ENCODE peak calls at places on chromosomes 13 and 19, in five cellular contexts. B is Caco-2, L is A549, R is brain microvascular endothelial cell, I is cardiac muscle cell. S is an unnamed sample.

GRCh38 chr13:50334092-50334778 is 319.0 kb downstream of the KCNRG start:
- DNase-seq in B (peak; percentile 45), L (no peak), R (no peak), I (no peak), S (no peak)

GRCh38 chr19:6229216-6229913 is 50.4 kb downstream of the MLLT1 start:
- DNase-seq in B (no peak), L (no peak), R (no peak), I (no peak), S (no peak)

GRCh38 chr19:35157431-35157830 is 2.9 kb downstream of the FXYD5 start:
- DNase-seq in B (no peak), L (no peak), R (no peak), I (no peak), S (no peak)

GRCh38 chr19:2027361-2027760 is 11.8 kb upstream of the BTBD2 start:
- DNase-seq in B (no peak), L (no peak), R (peak; percentile 23), I (peak; percentile 89), S (no peak)

GRCh38 chr19:15180451-15181390 is 20.1 kb downstream of the NOTCH3 start:
- DNase-seq in B (peak; percentile 71), L (no peak), R (no peak), I (no peak), S (no peak)

GRCh38 chr19:17332677-17333581 is 1.7 kb downstream of the ANO8 start:
- DNase-seq in B (peak; percentile 88), L (peak; percentile 90), R (no peak), I (peak; percentile 65), S (no peak)

GRCh38 chr13:90553167-90553566 is 794.3 kb upstream of the MIR17HG start:
- DNase-seq in B (no peak), L (no peak), R (no peak), I (no peak), S (no peak)

GRCh38 chr13:114068723-114069322 is 63.6 kb downstream of the RASA3 start:
- DNase-seq in B (no peak), L (peak; percentile 56), R (no peak), I (peak; percentile 86), S (no peak)

GRCh38 chr19:8210660-8211101 is 1.5 kb downstream of the CERS4 start:
- DNase-seq in B (peak; percentile 50), L (no peak), R (no peak), I (no peak), S (no peak)

GRCh38 chr13:39603424-39603947 is 493 bp upstream of the LHFPL6 start:
- DNase-seq in B (no peak), L (peak; percentile 5), R (no peak), I (peak; percentile 40), S (no peak)

GRCh38 chr19:38946229-38947010 is 15.7 kb downstream of the MRPS12 start:
- DNase-seq in B (no peak), L (peak; percentile 51), R (no peak), I (no peak), S (no peak)

GRCh38 chr13:48928781-48929430 is 46.8 kb upstream of the FNDC3A start:
- DNase-seq in B (no peak), L (no peak), R (no peak), I (no peak), S (no peak)

GRCh38 chr19:7869910-7870511 is 4.2 kb downstream of the PRR36 start:
- DNase-seq in B (peak; percentile 94), L (peak; percentile 94), R (no peak), I (no peak), S (peak; percentile 84)

GRCh38 chr13:63910406-63910957 is 2494.8 kb upstream of the PCDH20 start:
- DNase-seq in B (no peak), L (peak; percentile 12), R (peak; percentile 2), I (peak; percentile 4), S (no peak)

GRCh38 chr19:3478409-3479176 is 1.7 kb downstream of the SMIM24 start:
- DNase-seq in B (no peak), L (no peak), R (no peak), I (no peak), S (no peak)
- H3K4me3 ChIP-seq in B (no peak overlapping the region), L (no peak overlapping the region), R (no peak overlapping the region), I (no peak overlapping the region), S (peak overlapping the region; percentile 66)

GRCh38 chr13:30832845-30833332 is 73.2 kb upstream of the MEDAG start:
- DNase-seq in B (peak; percentile 80), L (peak; percentile 42), R (peak; percentile 59), I (peak; percentile 61), S (no peak)
- H3K4me3 ChIP-seq in B (no peak overlapping the region), L (no peak overlapping the region), R (no peak overlapping the region), I (no peak overlapping the region), S (no peak overlapping the region)

GRCh38 chr13:111532111-111532510 is 211.7 kb downstream of the TEX29 start:
- DNase-seq in B (no peak), L (no peak), R (no peak), I (no peak), S (no peak)
- H3K4me3 ChIP-seq in B (no peak overlapping the region), L (no peak overlapping the region), R (no peak overlapping the region), I (no peak overlapping the region), S (no peak overlapping the region)

DNA sequence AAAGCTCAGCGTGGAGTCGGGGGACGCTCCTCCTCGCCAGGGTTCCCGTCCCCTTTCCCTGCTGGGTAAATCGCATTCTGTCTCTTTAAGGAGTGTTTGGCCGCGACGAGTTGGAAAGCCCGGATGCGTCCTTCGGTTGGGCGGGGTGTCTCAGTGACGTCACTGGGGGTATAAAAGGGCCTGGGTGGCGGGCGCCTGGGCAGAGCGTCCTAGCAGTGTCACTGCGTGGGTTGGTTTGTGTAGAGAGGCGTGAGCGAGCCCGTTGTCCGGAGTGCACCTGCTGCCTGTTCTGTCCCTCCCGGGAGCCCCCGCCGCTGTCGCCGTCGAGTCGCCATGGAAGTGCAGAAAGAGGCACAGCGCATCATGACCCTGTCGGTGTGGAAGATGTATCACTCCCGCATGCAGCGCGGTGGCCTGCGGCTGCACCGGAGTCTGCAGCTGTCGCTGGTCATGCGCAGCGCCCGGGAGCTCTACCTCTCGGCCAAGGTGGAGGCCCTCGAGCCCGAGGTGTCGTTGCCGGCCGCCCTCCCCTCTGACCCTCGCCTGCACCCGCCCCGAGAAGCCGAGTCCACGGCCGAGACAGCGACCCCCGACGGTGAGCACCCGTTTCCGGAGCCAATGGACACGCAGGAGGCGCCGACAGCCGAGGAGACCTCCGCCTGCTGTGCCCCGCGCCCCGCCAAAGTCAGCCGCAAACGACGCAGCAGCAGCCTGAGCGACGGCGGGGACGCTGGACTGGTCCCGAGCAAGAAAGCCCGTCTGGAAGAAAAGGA is 2.8 kb downstream of the IER2 start:
- DNase-seq in B (peak; percentile 95), L (peak; percentile 95), R (peak; percentile 94), I (peak; percentile 95), S (peak; percentile 86)
- H3K4me3 ChIP-seq in B (peak overlapping the region; percentile 99), L (peak overlapping the region; percentile 98), R (peak overlapping the region; percentile 99), I (peak overlapping the region; percentile 42), S (peak overlapping the region; percentile 81)

GRCh38 chr13:27918918-27919255 is 913 bp upstream of the PDX1 start:
- DNase-seq in B (no peak), L (no peak), R (no peak), I (no peak), S (no peak)
- H3K4me3 ChIP-seq in B (no peak overlapping the region), L (no peak overlapping the region), R (no peak overlapping the region), I (no peak overlapping the region), S (no peak overlapping the region)